ENCODE peak calls at places on chromosomes 16 and 17, in nine cellular contexts. One of them, this sample, is unnamed.

GRCh38 chr16:3838600-3839401 is 41.7 kb downstream of the CREBBP start:
- DNase-seq in activated naive CD8-positive, alpha-beta T cell treated with anti-CD3 and anti-CD28 coated beads for 36 hours: no peak
- DNase-seq in endothelial cell: no peak
- DNase-seq in KBM-7: no peak
- DNase-seq in lower leg skin: no peak
- DNase-seq in naive thymus-derived CD4-positive, alpha-beta T cell: no peak
- DNase-seq in psoas muscle: no peak
- DNase-seq in T47D: no peak
- DNase-seq in HCEC 1CT: no peak
- DNase-seq in this sample: peak

GRCh38 chr16:13036600-13036999 is 135.2 kb downstream of the SHISA9 start:
- DNase-seq in activated naive CD8-positive, alpha-beta T cell treated with anti-CD3 and anti-CD28 coated beads for 36 hours: peak
- DNase-seq in endothelial cell: peak
- DNase-seq in KBM-7: peak
- DNase-seq in lower leg skin: no peak
- DNase-seq in naive thymus-derived CD4-positive, alpha-beta T cell: peak
- DNase-seq in psoas muscle: no peak
- DNase-seq in T47D: peak
- DNase-seq in HCEC 1CT: no peak
- DNase-seq in this sample: no peak

GRCh38 chr16:20910781-20911321 is 10.3 kb downstream of the LYRM1 start:
- DNase-seq in activated naive CD8-positive, alpha-beta T cell treated with anti-CD3 and anti-CD28 coated beads for 36 hours: no peak
- DNase-seq in endothelial cell: no peak
- DNase-seq in KBM-7: peak
- DNase-seq in lower leg skin: no peak
- DNase-seq in naive thymus-derived CD4-positive, alpha-beta T cell: no peak
- DNase-seq in psoas muscle: no peak
- DNase-seq in T47D: no peak
- DNase-seq in HCEC 1CT: peak
- DNase-seq in this sample: peak

GRCh38 chr16:83706394-83706793 is 101.4 kb upstream of the HSBP1 start:
- DNase-seq in activated naive CD8-positive, alpha-beta T cell treated with anti-CD3 and anti-CD28 coated beads for 36 hours: no peak
- DNase-seq in endothelial cell: no peak
- DNase-seq in KBM-7: no peak
- DNase-seq in lower leg skin: no peak
- DNase-seq in naive thymus-derived CD4-positive, alpha-beta T cell: no peak
- DNase-seq in psoas muscle: no peak
- DNase-seq in T47D: no peak
- DNase-seq in HCEC 1CT: peak
- DNase-seq in this sample: no peak

GRCh38 chr17:49452173-49452572 is 37.5 kb upstream of the PHB1 start:
- DNase-seq in activated naive CD8-positive, alpha-beta T cell treated with anti-CD3 and anti-CD28 coated beads for 36 hours: no peak
- DNase-seq in endothelial cell: no peak
- DNase-seq in KBM-7: no peak
- DNase-seq in lower leg skin: no peak
- DNase-seq in naive thymus-derived CD4-positive, alpha-beta T cell: no peak
- DNase-seq in psoas muscle: no peak
- DNase-seq in T47D: no peak
- DNase-seq in HCEC 1CT: no peak
- DNase-seq in this sample: no peak

GRCh38 chr17:9022553-9023388 is 1.5 kb downstream of the NTN1 start:
- DNase-seq in activated naive CD8-positive, alpha-beta T cell treated with anti-CD3 and anti-CD28 coated beads for 36 hours: peak
- DNase-seq in endothelial cell: peak
- DNase-seq in KBM-7: no peak
- DNase-seq in lower leg skin: peak
- DNase-seq in naive thymus-derived CD4-positive, alpha-beta T cell: peak
- DNase-seq in psoas muscle: peak
- DNase-seq in T47D: no peak
- DNase-seq in HCEC 1CT: no peak
- DNase-seq in this sample: no peak

GRCh38 chr17:19756551-19756950 is 8.5 kb upstream of the ALDH3A1 start:
- DNase-seq in activated naive CD8-positive, alpha-beta T cell treated with anti-CD3 and anti-CD28 coated beads for 36 hours: no peak
- DNase-seq in endothelial cell: no peak
- DNase-seq in KBM-7: no peak
- DNase-seq in lower leg skin: no peak
- DNase-seq in naive thymus-derived CD4-positive, alpha-beta T cell: no peak
- DNase-seq in psoas muscle: no peak
- DNase-seq in T47D: no peak
- DNase-seq in HCEC 1CT: no peak
- DNase-seq in this sample: no peak

GRCh38 chr16:80803341-80804060 is 897 bp downstream of the CDYL2 start:
- DNase-seq in activated naive CD8-positive, alpha-beta T cell treated with anti-CD3 and anti-CD28 coated beads for 36 hours: peak
- DNase-seq in endothelial cell: peak
- DNase-seq in KBM-7: peak
- DNase-seq in lower leg skin: no peak
- DNase-seq in naive thymus-derived CD4-positive, alpha-beta T cell: peak
- DNase-seq in psoas muscle: peak
- DNase-seq in T47D: peak
- DNase-seq in HCEC 1CT: no peak
- DNase-seq in this sample: peak

GRCh38 chr17:49881054-49881402 is 33.2 kb upstream of the TAC4 start:
- DNase-seq in activated naive CD8-positive, alpha-beta T cell treated with anti-CD3 and anti-CD28 coated beads for 36 hours: no peak
- DNase-seq in endothelial cell: no peak
- DNase-seq in KBM-7: no peak
- DNase-seq in lower leg skin: no peak
- DNase-seq in naive thymus-derived CD4-positive, alpha-beta T cell: no peak
- DNase-seq in psoas muscle: no peak
- DNase-seq in T47D: no peak
- DNase-seq in HCEC 1CT: no peak
- DNase-seq in this sample: no peak

GRCh38 chr17:72332367-72332766 is 211.5 kb downstream of the SOX9 start:
- DNase-seq in activated naive CD8-positive, alpha-beta T cell treated with anti-CD3 and anti-CD28 coated beads for 36 hours: no peak
- DNase-seq in endothelial cell: no peak
- DNase-seq in KBM-7: no peak
- DNase-seq in lower leg skin: no peak
- DNase-seq in naive thymus-derived CD4-positive, alpha-beta T cell: no peak
- DNase-seq in psoas muscle: no peak
- DNase-seq in T47D: no peak
- DNase-seq in HCEC 1CT: no peak
- DNase-seq in this sample: no peak

GRCh38 chr17:28807925-28808641 is 34.5 kb downstream of the FAM222B start:
- DNase-seq in activated naive CD8-positive, alpha-beta T cell treated with anti-CD3 and anti-CD28 coated beads for 36 hours: no peak
- DNase-seq in endothelial cell: no peak
- DNase-seq in KBM-7: peak
- DNase-seq in lower leg skin: no peak
- DNase-seq in naive thymus-derived CD4-positive, alpha-beta T cell: no peak
- DNase-seq in psoas muscle: no peak
- DNase-seq in T47D: peak
- DNase-seq in HCEC 1CT: peak
- DNase-seq in this sample: peak

GRCh38 chr16:54193656-54194007 is 93.0 kb downstream of the IRX3 start:
- DNase-seq in activated naive CD8-positive, alpha-beta T cell treated with anti-CD3 and anti-CD28 coated beads for 36 hours: peak
- DNase-seq in endothelial cell: peak
- DNase-seq in KBM-7: peak
- DNase-seq in lower leg skin: peak
- DNase-seq in naive thymus-derived CD4-positive, alpha-beta T cell: no peak
- DNase-seq in psoas muscle: peak
- DNase-seq in T47D: peak
- DNase-seq in HCEC 1CT: peak
- DNase-seq in this sample: peak

GRCh38 chr17:17759164-17759563 is 77.6 kb downstream of the SREBF1 start:
- DNase-seq in activated naive CD8-positive, alpha-beta T cell treated with anti-CD3 and anti-CD28 coated beads for 36 hours: no peak
- DNase-seq in endothelial cell: no peak
- DNase-seq in KBM-7: no peak
- DNase-seq in lower leg skin: no peak
- DNase-seq in naive thymus-derived CD4-positive, alpha-beta T cell: no peak
- DNase-seq in psoas muscle: no peak
- DNase-seq in T47D: no peak
- DNase-seq in HCEC 1CT: no peak
- DNase-seq in this sample: no peak

GRCh38 chr17:75845933-75846700 is 1.9 kb upstream of the UNC13D start:
- DNase-seq in activated naive CD8-positive, alpha-beta T cell treated with anti-CD3 and anti-CD28 coated beads for 36 hours: no peak
- DNase-seq in endothelial cell: no peak
- DNase-seq in KBM-7: no peak
- DNase-seq in lower leg skin: no peak
- DNase-seq in naive thymus-derived CD4-positive, alpha-beta T cell: no peak
- DNase-seq in psoas muscle: no peak
- DNase-seq in T47D: no peak
- DNase-seq in HCEC 1CT: no peak
- DNase-seq in this sample: no peak

GRCh38 chr17:27586203-27586701 is 44.7 kb upstream of the LGALS9 start:
- DNase-seq in activated naive CD8-positive, alpha-beta T cell treated with anti-CD3 and anti-CD28 coated beads for 36 hours: no peak
- DNase-seq in endothelial cell: no peak
- DNase-seq in KBM-7: no peak
- DNase-seq in lower leg skin: no peak
- DNase-seq in naive thymus-derived CD4-positive, alpha-beta T cell: no peak
- DNase-seq in psoas muscle: no peak
- DNase-seq in T47D: no peak
- DNase-seq in HCEC 1CT: no peak
- DNase-seq in this sample: no peak

GRCh38 chr16:12078405-12079245 is 102.1 kb downstream of the SNX29 start:
- DNase-seq in activated naive CD8-positive, alpha-beta T cell treated with anti-CD3 and anti-CD28 coated beads for 36 hours: no peak
- DNase-seq in endothelial cell: no peak
- DNase-seq in KBM-7: no peak
- DNase-seq in lower leg skin: peak
- DNase-seq in naive thymus-derived CD4-positive, alpha-beta T cell: peak
- DNase-seq in psoas muscle: no peak
- DNase-seq in T47D: no peak
- DNase-seq in HCEC 1CT: no peak
- DNase-seq in this sample: no peak

GRCh38 chr17:49508061-49508865 is 13.2 kb downstream of the NGFR start:
- DNase-seq in activated naive CD8-positive, alpha-beta T cell treated with anti-CD3 and anti-CD28 coated beads for 36 hours: no peak
- DNase-seq in endothelial cell: no peak
- DNase-seq in KBM-7: no peak
- DNase-seq in lower leg skin: no peak
- DNase-seq in naive thymus-derived CD4-positive, alpha-beta T cell: no peak
- DNase-seq in psoas muscle: no peak
- DNase-seq in T47D: peak
- DNase-seq in HCEC 1CT: no peak
- DNase-seq in this sample: peak

GRCh38 chr17:10149573-10150399 is 48.6 kb downstream of the GAS7 start:
- DNase-seq in activated naive CD8-positive, alpha-beta T cell treated with anti-CD3 and anti-CD28 coated beads for 36 hours: peak
- DNase-seq in endothelial cell: no peak
- DNase-seq in KBM-7: peak
- DNase-seq in lower leg skin: no peak
- DNase-seq in naive thymus-derived CD4-positive, alpha-beta T cell: no peak
- DNase-seq in psoas muscle: no peak
- DNase-seq in T47D: peak
- DNase-seq in HCEC 1CT: no peak
- DNase-seq in this sample: peak

GRCh38 chr17:73429440-73430164 is 117.8 kb upstream of the CDC42EP4 start:
- DNase-seq in activated naive CD8-positive, alpha-beta T cell treated with anti-CD3 and anti-CD28 coated beads for 36 hours: peak
- DNase-seq in endothelial cell: peak
- DNase-seq in KBM-7: peak
- DNase-seq in lower leg skin: peak
- DNase-seq in naive thymus-derived CD4-positive, alpha-beta T cell: peak
- DNase-seq in psoas muscle: peak
- DNase-seq in T47D: peak
- DNase-seq in HCEC 1CT: peak
- DNase-seq in this sample: peak

GRCh38 chr16:50282010-50282538 is 15.7 kb downstream of the ADCY7 start:
- DNase-seq in activated naive CD8-positive, alpha-beta T cell treated with anti-CD3 and anti-CD28 coated beads for 36 hours: peak
- DNase-seq in endothelial cell: no peak
- DNase-seq in KBM-7: peak
- DNase-seq in lower leg skin: peak
- DNase-seq in naive thymus-derived CD4-positive, alpha-beta T cell: peak
- DNase-seq in psoas muscle: peak
- DNase-seq in T47D: no peak
- DNase-seq in HCEC 1CT: no peak
- DNase-seq in this sample: no peak

GRCh38 chr16:56950881-56951771 is 10.6 kb upstream of the CETP start:
- DNase-seq in activated naive CD8-positive, alpha-beta T cell treated with anti-CD3 and anti-CD28 coated beads for 36 hours: peak
- DNase-seq in endothelial cell: peak
- DNase-seq in KBM-7: peak
- DNase-seq in lower leg skin: no peak
- DNase-seq in naive thymus-derived CD4-positive, alpha-beta T cell: peak
- DNase-seq in psoas muscle: no peak
- DNase-seq in T47D: peak
- DNase-seq in HCEC 1CT: peak
- DNase-seq in this sample: no peak

GRCh38 chr16:86029131-86029741 is 130.3 kb downstream of the IRF8 start:
- DNase-seq in activated naive CD8-positive, alpha-beta T cell treated with anti-CD3 and anti-CD28 coated beads for 36 hours: no peak
- DNase-seq in endothelial cell: no peak
- DNase-seq in KBM-7: no peak
- DNase-seq in lower leg skin: peak
- DNase-seq in naive thymus-derived CD4-positive, alpha-beta T cell: no peak
- DNase-seq in psoas muscle: no peak
- DNase-seq in T47D: no peak
- DNase-seq in HCEC 1CT: no peak
- DNase-seq in this sample: no peak

GRCh38 chr17:83018658-83019193 is 60.7 kb upstream of the METRNL start:
- DNase-seq in activated naive CD8-positive, alpha-beta T cell treated with anti-CD3 and anti-CD28 coated beads for 36 hours: no peak
- DNase-seq in endothelial cell: no peak
- DNase-seq in KBM-7: no peak
- DNase-seq in lower leg skin: no peak
- DNase-seq in naive thymus-derived CD4-positive, alpha-beta T cell: no peak
- DNase-seq in psoas muscle: no peak
- DNase-seq in T47D: no peak
- DNase-seq in HCEC 1CT: no peak
- DNase-seq in this sample: no peak

GRCh38 chr17:19295478-19296200 is 58.5 kb downstream of the EPN2 start:
- DNase-seq in activated naive CD8-positive, alpha-beta T cell treated with anti-CD3 and anti-CD28 coated beads for 36 hours: no peak
- DNase-seq in endothelial cell: no peak
- DNase-seq in KBM-7: no peak
- DNase-seq in lower leg skin: no peak
- DNase-seq in naive thymus-derived CD4-positive, alpha-beta T cell: no peak
- DNase-seq in psoas muscle: no peak
- DNase-seq in T47D: no peak
- DNase-seq in HCEC 1CT: no peak
- DNase-seq in this sample: no peak

GRCh38 chr17:20206591-20206990 is 197.4 kb downstream of the SPECC1 start:
- DNase-seq in activated naive CD8-positive, alpha-beta T cell treated with anti-CD3 and anti-CD28 coated beads for 36 hours: no peak
- DNase-seq in endothelial cell: no peak
- DNase-seq in KBM-7: no peak
- DNase-seq in lower leg skin: no peak
- DNase-seq in naive thymus-derived CD4-positive, alpha-beta T cell: no peak
- DNase-seq in psoas muscle: no peak
- DNase-seq in T47D: no peak
- DNase-seq in HCEC 1CT: no peak
- DNase-seq in this sample: peak

This sample was measured in NCI-H226.